ENCODE peak calls at places on chromosomes 13 and 19, in four cellular contexts. Z, P, L and K are unnamed samples.

GRCh38 chr19:46355234-46355990 is 8.5 kb downstream of the PPP5C start:
- DNase-seq in Z (no peak), P (no peak), L (no peak), K (no peak)

GRCh38 chr13:77219401-77219800 is 107.5 kb downstream of the MYCBP2 start:
- DNase-seq in Z (no peak), P (no peak), L (no peak), K (no peak)

GRCh38 chr13:48653074-48654054 is at the start of gene CYSLTR2:
- DNase-seq in Z (peak; percentile 62), P (peak; percentile 13), L (no peak), K (no peak)

GRCh38 chr13:50126378-50127016 is 111.3 kb downstream of the KCNRG start:
- DNase-seq in Z (peak; percentile 35), P (peak; percentile 58), L (no peak), K (no peak)

GRCh38 chr13:21894091-21894490 is 223.2 kb downstream of the FGF9 start:
- DNase-seq in Z (no peak), P (no peak), L (no peak), K (no peak)

GRCh38 chr13:73194310-73194709 is 135.5 kb downstream of the KLF5 start:
- DNase-seq in Z (no peak), P (no peak), L (no peak), K (no peak)

GRCh38 chr19:29620931-29621351 is 14.9 kb downstream of the POP4 start:
- DNase-seq in Z (no peak), P (no peak), L (no peak), K (no peak)

GRCh38 chr19:20660473-20660872 is 898 bp downstream of the ZNF626 start:
- DNase-seq in Z (no peak), P (no peak), L (no peak), K (no peak)

GRCh38 chr19:2507109-2507508 is 31.2 kb downstream of the GADD45B start:
- DNase-seq in Z (peak; percentile 48), P (peak; percentile 89), L (no peak), K (no peak)

GRCh38 chr13:31452525-31452924 is 252.8 kb downstream of the B3GLCT start:
- DNase-seq in Z (no peak), P (no peak), L (no peak), K (no peak)

GRCh38 chr19:55255618-55256423 is 3.0 kb downstream of the PPP6R1 start:
- DNase-seq in Z (peak; percentile 39), P (peak; percentile 60), L (no peak), K (no peak)

GRCh38 chr13:43272866-43273265 is 249.5 kb downstream of the DNAJC15 start:
- DNase-seq in Z (no peak), P (no peak), L (no peak), K (no peak)

GRCh38 chr19:7013678-7014077 is 7.6 kb downstream of the MBD3L2B start:
- DNase-seq in Z (peak; percentile 14), P (no peak), L (no peak), K (no peak)

GRCh38 chr13:113493315-113493951 is 2.9 kb upstream of the DCUN1D2 start:
- DNase-seq in Z (peak; percentile 97), P (peak; percentile 99), L (no peak), K (no peak)

GRCh38 chr19:32460476-32460875 is 54.9 kb downstream of the DPY19L3 start:
- DNase-seq in Z (no peak), P (no peak), L (no peak), K (no peak)

GRCh38 chr13:39929583-39929982 is 274.1 kb downstream of the COG6 start:
- DNase-seq in Z (no peak), P (no peak), L (no peak), K (no peak)
- TF ChIP-seq CTCF in Z (no peak), P (no peak), L (no peak), K (no peak)

DNA sequence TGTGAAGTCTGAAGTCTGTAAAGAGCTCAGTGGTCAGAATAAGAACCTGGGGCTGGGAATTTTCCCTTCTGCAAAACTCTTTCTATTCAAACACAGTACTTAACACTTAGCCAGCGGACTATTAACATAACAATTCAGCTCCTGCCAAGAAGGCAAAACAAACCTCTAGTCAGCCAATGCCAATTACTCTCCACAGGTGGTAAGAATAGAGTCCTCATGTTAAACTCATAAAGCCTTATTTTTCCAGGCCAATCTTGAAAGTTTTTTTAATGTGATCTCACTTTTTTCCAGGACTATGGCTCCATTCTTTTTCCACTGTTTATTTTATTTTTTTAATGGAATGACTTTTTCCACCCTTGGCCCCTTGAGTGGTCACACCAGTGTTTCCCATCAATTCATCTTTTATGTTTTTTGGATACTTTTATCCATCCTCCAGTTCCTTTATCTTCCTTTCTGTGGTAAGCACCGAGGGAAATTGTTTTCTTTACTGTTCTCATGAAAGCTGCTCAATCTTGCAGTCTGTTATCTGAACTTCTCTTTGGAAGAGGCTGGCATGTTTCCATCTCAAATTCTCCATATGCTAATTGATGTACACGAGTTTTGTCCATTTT is 217.3 kb downstream of the LHFPL6 start:
- DNase-seq in Z (peak; percentile 92), P (peak; percentile 15), L (no peak), K (no peak)
- TF ChIP-seq CTCF in Z (no peak), P (no peak), L (no peak), K (no peak)

GRCh38 chr19:43624933-43625332 is 5.5 kb upstream of the ZNF428 start:
- DNase-seq in Z (no peak), P (peak; percentile 8), L (peak; percentile 31), K (peak; percentile 88)
- TF ChIP-seq CTCF in Z (no peak), P (no peak), L (no peak), K (no peak)

DNA sequence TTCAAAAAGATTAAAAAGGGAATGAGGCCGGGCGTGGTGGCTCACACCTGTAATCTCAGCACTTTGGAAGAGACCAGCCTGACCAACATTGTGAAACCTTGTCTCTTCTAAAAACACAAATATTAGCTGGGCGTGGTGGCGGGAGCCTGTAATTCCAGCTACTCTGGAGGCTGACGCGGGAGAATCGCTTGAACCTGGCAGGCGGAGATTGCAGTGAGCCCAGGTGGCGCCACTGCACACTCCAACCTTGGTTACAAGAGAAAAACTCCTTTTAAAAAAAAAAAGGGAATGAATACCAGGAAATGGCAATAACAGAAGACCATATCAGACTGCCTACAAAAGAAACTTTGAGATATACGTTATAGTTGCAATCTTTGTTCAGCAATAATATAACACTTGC is 1244.5 kb downstream of the PCDH9 start:
- DNase-seq in Z (no peak), P (no peak), L (no peak), K (peak; percentile 28)
- TF ChIP-seq CTCF in Z (no peak), P (no peak), L (no peak), K (no peak)

DNA sequence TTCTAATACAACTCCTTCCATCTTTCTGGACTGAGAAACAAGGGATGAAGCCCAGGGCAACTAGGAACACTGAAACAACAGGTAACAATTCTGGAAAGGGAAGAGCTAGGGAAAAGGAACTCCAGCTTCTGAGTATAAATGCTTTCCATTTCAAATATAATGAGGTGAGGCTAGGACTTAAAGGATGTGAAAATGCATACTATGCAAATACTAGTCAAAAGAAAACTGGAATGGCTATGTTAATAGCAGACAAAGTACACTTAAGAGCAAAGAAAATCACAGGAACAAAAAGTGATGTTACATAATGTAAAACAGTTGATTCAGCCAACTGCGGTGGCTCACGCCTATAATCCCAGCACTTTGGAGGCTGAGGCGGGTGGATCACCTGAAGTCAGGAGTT is 6.3 kb downstream of the SIGLEC14 start:
- DNase-seq in Z (no peak), P (no peak), L (no peak), K (no peak)
- TF ChIP-seq CTCF in Z (no peak), P (no peak), L (no peak), K (no peak)

GRCh38 chr19:41895745-41896580 is 13.0 kb downstream of the ARHGEF1 start:
- DNase-seq in Z (no peak), P (no peak), L (no peak), K (no peak)
- TF ChIP-seq CTCF in Z (peak; percentile 26), P (peak; percentile 7), L (no peak), K (peak; percentile 35)